ENCODE peak calls at places on chromosomes 3 and 15, in four cellular contexts. K is tibial artery, U is stomach, J is HFF-Myc. I is an unnamed sample.

GRCh38 chr3:51436998-51437639 is 46.0 kb downstream of the RBM15B start:
- DNase-seq in K (no peak), U (peak), J (no peak), I (no peak)

GRCh38 chr3:160697628-160698382 is 20.8 kb downstream of the ARL14 start:
- DNase-seq in K (no peak), U (no peak), J (no peak), I (peak)

GRCh38 chr15:80550219-80550909 is 144.7 kb upstream of the ABHD17C start:
- DNase-seq in K (no peak), U (no peak), J (peak), I (peak)

GRCh38 chr3:188915137-188915536 is 256.6 kb upstream of the TPRG1 start:
- DNase-seq in K (no peak), U (no peak), J (no peak), I (no peak)

GRCh38 chr15:62672268-62672667 is 370.3 kb upstream of the TPM1 start:
- DNase-seq in K (peak), U (no peak), J (peak), I (peak)

GRCh38 chr3:105594219-105594618 is 227.5 kb downstream of the ALCAM start:
- DNase-seq in K (no peak), U (no peak), J (no peak), I (no peak)

GRCh38 chr15:62920569-62921502 is 121.7 kb upstream of the TPM1 start:
- DNase-seq in K (peak), U (no peak), J (no peak), I (peak)

GRCh38 chr15:70741107-70741511 is 22.2 kb downstream of the UACA start:
- DNase-seq in K (peak), U (peak), J (no peak), I (peak)

GRCh38 chr15:83153288-83153687 is 45.8 kb downstream of the TM6SF1 start:
- DNase-seq in K (no peak), U (no peak), J (no peak), I (no peak)

GRCh38 chr15:70195808-70196304 is 98.1 kb upstream of the TLE3 start:
- DNase-seq in K (peak), U (peak), J (peak), I (peak)

GRCh38 chr15:78811124-78811824 is at the start of gene ADAMTS7:
- DNase-seq in K (peak), U (peak), J (peak), I (peak)

GRCh38 chr15:101248274-101248673 is 3.6 kb downstream of the CHSY1 start:
- DNase-seq in K (no peak), U (no peak), J (no peak), I (no peak)

GRCh38 chr3:25582242-25582641 is 82.5 kb downstream of the TOP2B start:
- DNase-seq in K (no peak), U (no peak), J (peak), I (peak)

GRCh38 chr15:33675246-33675645 is 293.1 kb upstream of the CHRM5 start:
- DNase-seq in K (no peak), U (no peak), J (peak), I (no peak)

GRCh38 chr3:21954709-21955108 is 203.7 kb upstream of the ZNF385D start:
- DNase-seq in K (no peak), U (no peak), J (no peak), I (peak)

GRCh38 chr3:129938140-129938930 is 36.2 kb upstream of the TRH start:
- DNase-seq in K (no peak), U (no peak), J (no peak), I (no peak)

GRCh38 chr3:125151916-125152315 is 60.6 kb downstream of the SLC12A8 start:
- DNase-seq in K (no peak), U (no peak), J (no peak), I (no peak)

GRCh38 chr3:78972617-78973301 is 795.0 kb downstream of the ROBO1 start:
- DNase-seq in K (no peak), U (no peak), J (no peak), I (no peak)

GRCh38 chr15:88877415-88877814 is 17.9 kb downstream of the HAPLN3 start:
- DNase-seq in K (no peak), U (no peak), J (no peak), I (no peak)

GRCh38 chr3:78143000-78143399 is 1103.1 kb downstream of the ROBO2 start:
- DNase-seq in K (no peak), U (no peak), J (no peak), I (no peak)

GRCh38 chr3:78873641-78874040 is 894.2 kb downstream of the ROBO1 start:
- DNase-seq in K (no peak), U (no peak), J (no peak), I (no peak)

GRCh38 chr15:51833782-51834181 is 4.3 kb downstream of the TMOD3 start:
- DNase-seq in K (no peak), U (no peak), J (no peak), I (no peak)

GRCh38 chr15:74335396-74335795 is 32.0 kb downstream of the CYP11A1 start:
- DNase-seq in K (no peak), U (no peak), J (no peak), I (no peak)

GRCh38 chr3:108053025-108053424 is 37.8 kb downstream of the CD47 start:
- DNase-seq in K (no peak), U (peak), J (no peak), I (no peak)

GRCh38 chr3:140216249-140216648 is 281.3 kb downstream of the CLSTN2 start:
- DNase-seq in K (no peak), U (no peak), J (no peak), I (no peak)

GRCh38 chr15:91965501-91966180 is 112.1 kb downstream of the SLCO3A1 start:
- DNase-seq in K (no peak), U (no peak), J (no peak), I (peak)

GRCh38 chr3:8239718-8240698 is 261.6 kb upstream of the LMCD1 start:
- DNase-seq in K (no peak), U (no peak), J (peak), I (peak)

GRCh38 chr15:75725719-75726607 is 13.3 kb upstream of the CSPG4 start:
- DNase-seq in K (peak), U (no peak), J (no peak), I (no peak)

GRCh38 chr3:108099679-108100428 is 9.0 kb upstream of the CD47 start:
- DNase-seq in K (no peak), U (no peak), J (no peak), I (no peak)

GRCh38 chr3:113536627-113537101 is 4.3 kb downstream of the SIDT1 start:
- DNase-seq in K (no peak), U (no peak), J (no peak), I (no peak)

GRCh38 chr3:146067048-146067447 is 93.9 kb downstream of the PLOD2 start:
- DNase-seq in K (no peak), U (no peak), J (peak), I (peak)

GRCh38 chr3:13728487-13728886 is 151.4 kb downstream of the WNT7A start:
- DNase-seq in K (no peak), U (no peak), J (no peak), I (no peak)

GRCh38 chr15:99613481-99613880 is 47.7 kb downstream of the MEF2A start:
- DNase-seq in K (no peak), U (no peak), J (no peak), I (no peak)

GRCh38 chr3:71035886-71036285 is 547.6 kb downstream of the FOXP1 start:
- DNase-seq in K (no peak), U (no peak), J (no peak), I (peak)

GRCh38 chr15:90090226-90090848 is 11.9 kb downstream of the IDH2 start:
- DNase-seq in K (no peak), U (no peak), J (no peak), I (no peak)

GRCh38 chr15:90084876-90085423 is 17.3 kb downstream of the IDH2 start:
- DNase-seq in K (no peak), U (no peak), J (no peak), I (no peak)

GRCh38 chr15:90085565-90085964 is 16.7 kb downstream of the IDH2 start:
- DNase-seq in K (no peak), U (no peak), J (no peak), I (no peak)

GRCh38 chr15:90086868-90087268 is 15.4 kb downstream of the IDH2 start:
- DNase-seq in K (no peak), U (no peak), J (no peak), I (no peak)

DNA sequence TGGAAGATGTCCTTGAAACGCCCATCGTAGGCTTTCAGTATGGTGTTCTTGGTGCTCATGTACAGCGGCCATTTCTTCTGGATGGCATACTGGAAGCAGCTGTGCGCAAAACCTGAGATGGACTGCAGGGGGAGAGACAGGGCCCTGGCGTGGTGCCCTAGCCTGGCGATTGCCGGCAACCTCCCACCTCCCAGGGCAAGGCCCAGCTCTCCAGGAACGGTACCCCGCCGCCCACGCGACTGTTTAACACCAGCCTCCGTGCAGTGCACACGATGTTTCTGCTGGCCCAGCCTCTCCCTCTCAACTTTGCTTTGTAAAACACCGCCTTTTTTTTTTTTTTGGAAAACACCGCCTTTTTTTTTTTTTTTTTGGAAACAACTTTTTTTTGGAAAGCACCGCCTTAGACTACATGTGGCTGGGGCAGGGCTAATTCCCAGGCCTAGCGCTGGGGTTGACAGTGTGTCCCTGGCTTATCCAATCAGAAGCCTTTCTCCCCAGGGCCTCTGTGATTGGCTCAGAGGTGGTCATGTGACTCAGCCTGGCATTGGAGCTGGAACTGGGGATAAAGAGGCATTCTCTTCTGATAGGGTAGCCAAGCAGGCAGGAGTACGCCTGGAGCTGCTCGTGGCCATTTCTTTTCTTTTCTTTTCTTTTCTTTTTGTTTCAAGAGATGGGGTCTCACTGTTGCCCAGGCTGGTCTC is 14.7 kb downstream of the IDH2 start:
- DNase-seq in K (no peak), U (no peak), J (no peak), I (no peak)
- TF ChIP-seq CTCF in K (no peak), U (no peak), J (peak), I (no peak)

DNA sequence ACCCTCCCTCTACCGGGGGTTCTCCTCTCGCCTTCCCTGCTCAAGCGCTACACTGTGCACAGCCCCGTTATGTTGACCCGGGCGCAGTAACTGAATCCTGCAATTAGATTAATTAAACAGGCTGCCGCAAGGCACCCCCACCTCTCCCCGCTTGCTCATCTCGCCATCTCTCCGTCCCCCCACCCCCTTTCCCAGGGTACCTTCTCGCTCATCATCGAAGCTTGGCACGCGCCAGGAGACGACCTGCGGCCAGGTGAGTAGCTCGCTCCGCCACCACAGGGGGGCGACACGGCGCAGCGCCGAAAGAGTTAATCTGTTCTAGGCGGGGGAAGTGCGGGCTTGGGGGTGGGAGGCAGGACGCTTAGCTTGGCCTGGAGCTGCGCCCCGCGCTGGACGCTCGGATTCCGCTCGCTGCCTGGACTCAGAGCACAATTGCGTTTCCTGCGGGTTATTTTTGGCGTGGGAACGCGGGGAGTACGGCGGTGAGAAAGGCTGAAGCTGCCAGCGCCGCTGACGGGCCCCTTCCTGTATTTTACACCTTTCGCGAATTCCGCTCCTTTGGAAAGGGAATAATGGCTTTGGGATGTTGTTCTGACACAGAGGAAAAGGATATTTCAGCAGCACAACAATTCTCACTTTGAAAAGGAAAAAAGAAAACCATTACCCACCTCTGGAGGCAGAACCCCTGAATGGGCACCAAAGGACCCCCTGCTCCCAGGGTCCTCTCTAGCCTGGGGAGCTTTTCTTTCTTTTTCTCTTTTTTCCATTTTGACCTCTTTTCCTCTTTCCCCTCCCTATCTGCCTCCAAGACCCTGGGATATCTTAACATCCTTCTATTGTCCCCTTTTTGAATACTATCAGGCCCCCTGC is 1.5 kb downstream of the DLL4 start:
- DNase-seq in K (no peak), U (no peak), J (no peak), I (no peak)
- TF ChIP-seq CTCF in K (peak), U (no peak), J (peak), I (peak)

GRCh38 chr3:138328341-138328740 is 1.3 kb downstream of the NME9 start:
- DNase-seq in K (no peak), U (no peak), J (no peak), I (no peak)

GRCh38 chr3:138329984-138330293 is 288 bp upstream of the NME9 start:
- DNase-seq in K (no peak), U (no peak), J (no peak), I (no peak)

GRCh38 chr3:138329127-138329983 is at the start of gene NME9:
- DNase-seq in K (peak), U (peak), J (no peak), I (no peak)

GRCh38 chr3:138332472-138333073 is 2.9 kb upstream of the NME9 start:
- DNase-seq in K (no peak), U (no peak), J (no peak), I (no peak)

DNA sequence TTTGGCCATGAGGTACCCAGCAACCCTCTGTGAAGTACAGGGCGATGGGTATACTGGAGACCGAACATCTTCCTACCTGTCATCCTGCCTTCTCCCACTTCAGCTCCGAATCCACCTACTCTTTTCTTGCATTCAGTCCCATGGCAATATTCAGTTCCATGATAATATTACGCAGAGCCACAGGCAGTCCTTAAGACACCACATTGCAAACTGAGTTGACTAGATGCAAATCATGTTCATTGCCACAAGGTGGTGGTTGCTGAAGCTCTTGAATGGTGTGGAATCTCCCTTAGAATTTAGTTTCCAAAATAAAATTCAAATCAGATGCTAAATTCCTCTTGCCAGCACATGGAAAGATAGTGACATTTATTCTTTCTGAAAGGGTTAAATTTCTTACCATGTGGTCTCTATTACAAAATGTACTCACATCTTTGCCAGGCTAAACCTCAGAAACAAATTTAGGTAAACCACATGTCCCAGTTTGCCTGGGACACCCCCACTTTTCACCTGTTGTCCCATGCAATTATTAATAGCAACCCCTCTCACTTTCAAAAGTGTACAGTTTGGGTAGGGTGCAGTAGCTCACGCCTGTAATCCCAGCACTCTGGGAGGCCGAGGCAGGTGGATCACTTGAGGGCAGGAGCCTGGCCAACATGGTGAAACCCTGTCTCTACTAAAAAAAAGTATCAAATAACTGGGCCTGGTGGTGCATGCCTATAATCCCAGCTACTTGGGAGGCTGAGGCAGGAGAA is 1.7 kb upstream of the NME9 start:
- DNase-seq in K (no peak), U (no peak), J (no peak), I (no peak)
- TF ChIP-seq CTCF in K (no peak), U (no peak), J (peak), I (peak)

DNA sequence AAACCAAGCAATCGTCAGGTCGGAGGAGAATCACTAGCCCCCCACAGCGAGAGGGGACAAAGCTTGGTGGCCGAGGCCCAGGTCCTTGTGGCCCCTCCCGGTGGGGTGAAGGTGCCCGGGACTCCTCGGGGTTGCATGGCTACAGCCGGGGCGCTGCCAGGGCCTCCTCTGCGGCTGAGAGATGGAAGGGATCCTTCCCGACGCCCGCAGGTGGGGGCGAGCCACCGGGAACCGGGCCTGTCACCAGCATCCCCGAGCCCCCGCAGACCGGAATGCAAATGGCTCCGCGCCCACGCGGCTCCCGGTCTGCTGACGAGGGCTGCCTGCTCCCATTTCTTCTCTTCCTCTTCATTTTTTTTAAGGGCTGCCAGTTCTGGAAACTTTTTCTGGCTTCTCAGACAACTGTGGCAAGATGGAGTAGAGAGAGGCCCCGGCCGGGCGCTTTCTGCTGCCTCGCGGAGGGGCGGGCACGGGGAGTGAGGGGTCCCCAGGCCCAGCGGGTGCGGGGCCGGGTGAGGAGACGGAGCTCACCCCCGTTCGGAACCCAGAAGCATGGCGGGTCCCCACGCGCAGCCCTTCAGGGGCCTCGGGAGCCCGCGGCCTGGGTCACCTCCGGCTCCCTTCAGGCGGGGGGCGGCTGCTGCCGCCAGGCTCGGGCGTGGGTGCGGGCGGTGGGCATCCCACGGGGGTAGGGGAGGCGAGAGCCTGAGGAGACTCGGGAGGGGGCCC is 27.5 kb downstream of the MELTF start:
- DNase-seq in K (no peak), U (no peak), J (no peak), I (no peak)
- TF ChIP-seq CTCF in K (no peak), U (no peak), J (no peak), I (no peak)

GRCh38 chr3:123688241-123688747 is 103.4 kb upstream of the HACD2 start:
- DNase-seq in K (peak), U (no peak), J (peak), I (peak)

GRCh38 chr3:123684636-123685035 is 99.8 kb upstream of the HACD2 start:
- DNase-seq in K (no peak), U (no peak), J (no peak), I (no peak)

GRCh38 chr3:123687286-123687685 is 102.4 kb upstream of the HACD2 start:
- DNase-seq in K (no peak), U (no peak), J (no peak), I (no peak)

GRCh38 chr3:123685780-123686179 is 100.9 kb upstream of the HACD2 start:
- DNase-seq in K (no peak), U (no peak), J (no peak), I (no peak)

DNA sequence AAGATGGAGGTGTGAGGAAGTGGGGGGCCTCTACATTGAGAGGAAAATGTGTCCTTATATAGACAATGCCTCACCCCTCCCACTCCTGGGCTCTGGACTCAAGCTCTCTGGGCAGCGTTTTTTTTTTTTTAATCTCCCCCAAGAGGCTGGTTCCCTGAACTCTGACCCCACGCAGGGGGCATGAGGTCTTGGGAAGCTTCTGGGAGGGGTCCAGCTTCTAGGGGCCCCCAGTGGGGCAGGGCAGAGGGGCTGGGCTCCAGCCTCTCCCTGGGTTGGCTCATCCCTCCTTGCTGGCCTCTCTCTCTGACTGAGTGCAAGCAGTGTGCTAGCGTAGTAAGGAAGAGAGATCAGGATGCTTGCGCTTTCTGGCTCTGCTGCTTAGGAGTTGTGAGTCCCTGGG is 101.4 kb upstream of the HACD2 start:
- DNase-seq in K (no peak), U (no peak), J (no peak), I (no peak)
- TF ChIP-seq CTCF in K (no peak), U (no peak), J (no peak), I (no peak)

GRCh38 chr3:10933958-10934481 is 58.5 kb upstream of the SLC6A1 start:
- DNase-seq in K (no peak), U (no peak), J (no peak), I (no peak)
- TF ChIP-seq CTCF in K (no peak), U (no peak), J (no peak), I (no peak)